ENCODE peak calls at places on chromosome 17, in nine cellular contexts. R is HepG2; U is tibial artery; V is Panc1; A is psoas muscle; G is CD8-positive, alpha-beta T cell; N is cardiac fibroblast; O is uterus; Q is A549. K is an unnamed sample.
A peak's percentile ranks its signal among the peaks of the same experiment; 100 is the strongest.

GRCh38 chr17:30318190-30318589 is 15.7 kb downstream of the TMIGD1 start:
- DNase-seq in R (no peak), U (no peak), V (no peak), A (no peak), G (no peak), N (no peak), O (no peak), Q (no peak), K (no peak)

GRCh38 chr17:78253946-78254672 is 22.7 kb downstream of the TMEM235 start:
- DNase-seq in R (peak; percentile 76), U (peak; percentile 86), V (no peak), A (peak; percentile 90), G (peak; percentile 78), N (peak; percentile 77), O (peak; percentile 73), Q (peak; percentile 88), K (no peak)

GRCh38 chr17:38563362-38564253 is 42.1 kb downstream of the SRCIN1 start:
- DNase-seq in R (no peak), U (no peak), V (no peak), A (no peak), G (no peak), N (no peak), O (no peak), Q (no peak), K (no peak)

GRCh38 chr17:5785867-5786509 is 201.7 kb upstream of the NLRP1 start:
- DNase-seq in R (no peak), U (peak; percentile 32), V (no peak), A (no peak), G (no peak), N (peak; percentile 79), O (no peak), Q (no peak), K (peak; percentile 79)

GRCh38 chr17:36661047-36661666 is 59.8 kb downstream of the MRM1 start:
- DNase-seq in R (no peak), U (no peak), V (no peak), A (no peak), G (no peak), N (no peak), O (no peak), Q (no peak), K (no peak)

GRCh38 chr17:77186141-77186604 is 45.4 kb downstream of the SEC14L1 start:
- DNase-seq in R (no peak), U (no peak), V (no peak), A (no peak), G (peak; percentile 23), N (no peak), O (no peak), Q (no peak), K (no peak)

GRCh38 chr17:31392002-31392855 is 754 bp downstream of the RAB11FIP4 start:
- DNase-seq in R (no peak), U (peak; percentile 60), V (no peak), A (no peak), G (no peak), N (no peak), O (no peak), Q (no peak), K (no peak)

GRCh38 chr17:39283896-39284295 is 58.2 kb upstream of the STAC2 start:
- DNase-seq in R (no peak), U (no peak), V (no peak), A (no peak), G (no peak), N (no peak), O (no peak), Q (no peak), K (no peak)

GRCh38 chr17:11589706-11590105 is 8.6 kb upstream of the DNAH9 start:
- DNase-seq in R (no peak), U (no peak), V (no peak), A (no peak), G (no peak), N (no peak), O (no peak), Q (no peak), K (no peak)

GRCh38 chr17:29732613-29733012 is 109.9 kb upstream of the CORO6 start:
- DNase-seq in R (no peak), U (no peak), V (peak; percentile 43), A (no peak), G (no peak), N (peak; percentile 70), O (no peak), Q (peak; percentile 49), K (peak; percentile 95)

GRCh38 chr17:44996304-44996703 is 28.2 kb upstream of the C1QL1 start:
- DNase-seq in R (no peak), U (no peak), V (no peak), A (no peak), G (no peak), N (no peak), O (no peak), Q (no peak), K (no peak)

GRCh38 chr17:58327363-58328194 is 1.0 kb downstream of the TSPOAP1 start:
- DNase-seq in R (no peak), U (no peak), V (no peak), A (no peak), G (no peak), N (no peak), O (no peak), Q (no peak), K (no peak)

GRCh38 chr17:32452281-32452680 is 8.0 kb downstream of the PSMD11 start:
- DNase-seq in R (no peak), U (no peak), V (no peak), A (no peak), G (no peak), N (no peak), O (no peak), Q (no peak), K (no peak)

GRCh38 chr17:78416791-78417530 is 38.5 kb downstream of the PGS1 start:
- DNase-seq in R (no peak), U (no peak), V (no peak), A (no peak), G (no peak), N (no peak), O (peak; percentile 38), Q (no peak), K (no peak)

GRCh38 chr17:7348478-7349242 is 3.3 kb upstream of the KCTD11 start:
- DNase-seq in R (no peak), U (no peak), V (no peak), A (no peak), G (no peak), N (peak; percentile 80), O (no peak), Q (no peak), K (no peak)

DNA sequence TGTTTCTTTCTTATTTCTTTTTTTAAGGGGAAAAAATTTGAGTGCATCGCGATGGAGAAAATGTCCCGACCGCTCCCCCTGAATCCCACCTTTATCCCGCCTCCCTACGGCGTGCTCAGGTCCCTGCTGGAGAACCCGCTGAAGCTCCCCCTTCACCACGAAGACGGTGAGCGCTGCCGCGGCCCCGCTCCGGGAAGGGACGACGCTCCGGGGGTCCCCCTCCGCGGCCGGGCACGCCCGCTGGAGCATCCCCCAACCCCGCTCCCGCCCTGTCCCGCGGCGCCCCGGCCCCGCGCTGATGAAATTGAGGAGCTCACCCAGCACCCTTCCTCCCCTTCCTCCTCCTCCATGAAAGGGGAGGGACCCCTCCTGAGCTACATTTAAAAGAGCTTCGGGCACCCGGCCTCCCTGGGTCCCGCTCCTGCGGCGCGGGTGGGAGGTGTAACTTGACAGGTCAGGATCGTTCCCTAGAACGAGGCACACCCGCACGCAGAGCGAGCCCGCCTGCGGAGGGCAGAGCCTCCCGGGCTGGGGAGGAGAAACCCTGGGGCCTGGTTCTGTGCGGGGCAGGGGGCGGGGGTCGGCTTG is 768 bp downstream of the HLF start:
- DNase-seq in R (no peak), U (peak; percentile 71), V (no peak), A (peak; percentile 27), G (peak; percentile 7), N (no peak), O (peak; percentile 37), Q (no peak), K (no peak)
- H3K4me3 ChIP-seq in R (peak overlapping the region; percentile 81), U (peak overlapping the region; percentile 62), V (peak overlapping the region; percentile 32), A (peak overlapping the region; percentile 74), G (peak overlapping the region; percentile 26), N (no peak overlapping the region), O (peak overlapping the region; percentile 54), Q (peak overlapping the region; percentile 58), K (peak overlapping the region; percentile 86)

GRCh38 chr17:17151055-17151454 is 55.1 kb downstream of the PLD6 start:
- DNase-seq in R (no peak), U (no peak), V (no peak), A (no peak), G (no peak), N (peak; percentile 90), O (no peak), Q (peak; percentile 52), K (peak; percentile 37)
- TF ChIP-seq CTCF in R (no peak), U (no peak), V (no peak), A (no peak), G (no peak), N (no peak), O (no peak), Q (no peak), K (no peak)

DNA sequence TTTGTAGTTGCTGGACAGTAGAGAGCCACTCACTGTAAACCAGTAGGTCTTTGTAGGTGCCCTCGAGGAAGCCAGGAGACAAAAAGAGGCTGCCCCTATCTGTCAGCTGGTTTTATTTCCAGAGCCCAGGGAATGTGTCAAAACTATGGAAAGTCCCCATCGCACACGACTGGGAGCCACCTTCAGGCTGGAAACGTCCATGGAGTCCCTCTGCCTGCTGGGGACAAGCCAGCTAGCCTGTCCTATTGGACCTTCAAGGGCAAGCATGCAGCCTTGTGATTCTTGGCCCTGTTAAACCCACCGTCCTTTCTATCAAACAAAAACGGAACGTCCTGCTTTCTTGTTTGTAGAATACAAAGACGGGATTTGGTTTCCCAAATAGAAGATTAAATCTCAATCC is 289.8 kb downstream of the SLC39A11 start:
- DNase-seq in R (no peak), U (no peak), V (no peak), A (no peak), G (no peak), N (no peak), O (no peak), Q (no peak), K (no peak)
- H3K4me3 ChIP-seq in R (no peak overlapping the region), U (no peak overlapping the region), V (no peak overlapping the region), A (no peak overlapping the region), G (no peak overlapping the region), N (no peak overlapping the region), O (no peak overlapping the region), Q (no peak overlapping the region), K (no peak overlapping the region)

DNA sequence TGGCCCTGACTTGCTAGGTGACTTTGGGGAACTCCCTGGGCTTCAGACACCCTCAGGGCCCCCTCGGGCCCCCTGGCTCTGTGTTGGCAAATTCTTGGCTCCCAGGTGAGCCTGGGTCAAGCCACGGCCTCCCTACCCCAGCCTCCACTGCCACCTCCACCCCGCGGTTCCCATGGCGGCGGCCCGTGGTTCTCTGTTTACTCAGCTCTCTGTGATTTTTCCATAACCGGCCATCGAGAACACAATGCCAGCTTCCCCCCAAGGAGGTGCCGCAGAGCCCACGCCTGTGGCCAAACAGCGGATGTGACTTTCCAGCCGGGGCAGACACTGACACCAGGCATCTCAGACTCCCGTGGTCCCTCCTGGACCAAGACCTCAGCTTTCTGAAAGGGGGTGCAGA is 21.6 kb upstream of the ATP2A3 start:
- DNase-seq in R (no peak), U (no peak), V (no peak), A (no peak), G (no peak), N (no peak), O (no peak), Q (no peak), K (no peak)
- TF ChIP-seq CTCF in R (no peak), U (no peak), V (no peak), A (no peak), G (no peak), N (no peak), O (no peak), Q (no peak), K (no peak)